ENCODE peak calls at places on chromosomes 13 and 19, in six cellular contexts. K, Q, D, G, X and Z are unnamed samples.

GRCh38 chr13:93397619-93398018 is 171.0 kb downstream of the GPC6 start:
- DNase-seq in G (no peak), D (no peak), X (no peak), K (no peak), Q (no peak), Z (no peak)

GRCh38 chr13:46106839-46107371 is 2.1 kb upstream of the CPB2 start:
- DNase-seq in G (no peak), K (peak; percentile 7), X (no peak), D (no peak), Q (no peak), Z (no peak)

GRCh38 chr19:29375429-29376093 is 150.2 kb upstream of the VSTM2B start:
- DNase-seq in X (peak; percentile 3), Q (peak; percentile 13), G (no peak), K (no peak), D (no peak), Z (no peak)

GRCh38 chr13:48644141-48644540 is 9.6 kb upstream of the CYSLTR2 start:
- DNase-seq in K (no peak), X (no peak), G (no peak), D (no peak), Q (no peak), Z (no peak)

GRCh38 chr13:76754414-76754813 is 131.8 kb downstream of the KCTD12 start:
- DNase-seq in Q (peak; percentile 40), X (no peak), K (peak; percentile 90), G (no peak), D (no peak), Z (no peak)

GRCh38 chr13:73984949-73985691 is 149.1 kb downstream of the KLF12 start:
- DNase-seq in X (no peak), K (no peak), Q (peak; percentile 69), G (peak; percentile 37), D (no peak), Z (no peak)

GRCh38 chr13:102400619-102401125 is 1.2 kb downstream of the FGF14 start:
- DNase-seq in Q (no peak), X (no peak), K (no peak), G (peak; percentile 45), D (no peak), Z (peak; percentile 9)

GRCh38 chr13:93193682-93194081 is 32.9 kb upstream of the GPC6 start:
- DNase-seq in D (no peak), X (no peak), G (no peak), K (no peak), Q (no peak), Z (no peak)

GRCh38 chr19:741506-742131 is 9.3 kb upstream of the MISP start:
- DNase-seq in X (no peak), G (peak; percentile 90), K (no peak), Q (no peak), D (no peak), Z (no peak)

GRCh38 chr19:18294467-18294864 is 13.0 kb upstream of the JUND start:
- DNase-seq in K (no peak), Q (peak; percentile 73), X (no peak), D (peak; percentile 45), G (peak; percentile 59), Z (peak; percentile 62)

GRCh38 chr13:50589651-50590054 is 253.8 kb downstream of the DLEU7 start:
- DNase-seq in Q (no peak), X (no peak), K (no peak), G (no peak), D (no peak), Z (no peak)

GRCh38 chr19:4174212-4174894 is 8.0 kb downstream of the SIRT6 start:
- DNase-seq in X (peak; percentile 70), D (no peak), K (no peak), G (no peak), Q (no peak), Z (no peak)

GRCh38 chr19:35715981-35716734 is 1.6 kb upstream of the KMT2B start:
- DNase-seq in X (peak; percentile 73), K (no peak), D (peak; percentile 60), Q (peak; percentile 63), G (peak; percentile 41), Z (no peak)

GRCh38 chr13:80037505-80037888 is 303.4 kb downstream of the SPRY2 start:
- DNase-seq in D (no peak), Q (no peak), G (no peak), K (peak; percentile 77), X (no peak), Z (no peak)

GRCh38 chr13:43911283-43911682 is 31.6 kb downstream of the LACC1 start:
- DNase-seq in K (no peak), X (no peak), Q (no peak), G (no peak), D (no peak), Z (no peak)

GRCh38 chr19:41367848-41368301 is 3.9 kb upstream of the B9D2 start:
- DNase-seq in D (no peak), Q (no peak), G (no peak), X (no peak), K (peak; percentile 82), Z (no peak)

GRCh38 chr19:19488875-19489690 is 26.3 kb downstream of the TSSK6 start:
- DNase-seq in D (peak; percentile 82), Q (peak; percentile 78), X (peak; percentile 92), K (peak; percentile 86), G (peak; percentile 99), Z (peak; percentile 75)

GRCh38 chr19:400976-401835 is 7.7 kb downstream of the C2CD4C start:
- DNase-seq in Q (peak; percentile 15), G (no peak), X (no peak), K (no peak), D (no peak), Z (no peak)

GRCh38 chr19:6044056-6044805 is 66.1 kb downstream of the RFX2 start:
- DNase-seq in D (no peak), G (no peak), X (no peak), K (no peak), Q (no peak), Z (no peak)

DNA sequence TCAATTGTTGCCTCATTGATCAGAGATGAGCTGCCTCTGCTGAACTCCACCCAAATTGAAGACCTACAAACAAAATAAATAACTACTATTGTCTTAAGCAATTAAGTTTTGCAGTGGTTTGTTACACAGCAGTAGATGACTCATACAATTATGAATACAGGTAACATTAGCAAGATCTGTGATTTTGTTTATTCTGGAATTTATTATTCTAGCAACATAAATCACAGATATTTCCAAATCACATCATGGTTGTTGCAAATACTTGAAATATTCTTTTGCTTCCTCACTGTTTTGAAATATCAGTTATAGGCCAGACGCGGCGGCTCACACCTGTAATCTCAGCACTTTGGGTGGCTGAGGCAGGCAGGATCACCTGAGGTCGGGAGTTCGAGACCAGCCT is 13.1 kb upstream of the LMTK3 start:
- DNase-seq in D (no peak), G (no peak), X (no peak), K (no peak), Q (no peak), Z (no peak)
- TF ChIP-seq CTCF in D (no peak), G (no peak), X (no peak), K (no peak), Q (no peak), Z (no peak)

DNA sequence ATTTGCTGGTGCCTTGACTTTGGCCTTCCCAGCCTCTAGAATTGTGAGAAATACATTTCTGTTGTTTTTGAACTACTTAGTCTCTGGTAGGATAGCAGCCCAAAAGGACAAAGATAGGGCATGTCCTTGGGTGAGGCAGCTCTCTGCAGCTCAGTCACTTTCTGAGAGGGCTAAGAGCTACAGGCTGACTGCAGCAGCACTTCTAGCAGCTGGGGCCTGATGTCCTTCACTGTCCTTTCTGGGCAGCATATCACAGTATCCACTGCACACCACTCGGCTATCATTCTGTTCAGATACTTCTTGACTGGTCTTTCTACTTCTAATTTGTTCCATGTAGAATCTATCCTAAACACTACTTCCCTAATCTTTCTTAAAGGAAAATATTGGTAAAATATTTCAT is 68.5 kb upstream of the CLDN10 start:
- DNase-seq in Q (no peak), D (no peak), K (no peak), X (no peak), G (no peak), Z (no peak)
- H3K4me3 ChIP-seq in Q (no peak overlapping the region), D (no peak overlapping the region), K (no peak overlapping the region), X (no peak overlapping the region), G (no peak overlapping the region), Z (no peak overlapping the region)

GRCh38 chr13:24199016-24199415 is 38.5 kb downstream of the SPATA13 start:
- DNase-seq in D (no peak), X (no peak), K (no peak), G (no peak), Q (no peak), Z (no peak)
- TF ChIP-seq CTCF in D (no peak), X (no peak), K (no peak), G (no peak), Q (no peak), Z (no peak)

DNA sequence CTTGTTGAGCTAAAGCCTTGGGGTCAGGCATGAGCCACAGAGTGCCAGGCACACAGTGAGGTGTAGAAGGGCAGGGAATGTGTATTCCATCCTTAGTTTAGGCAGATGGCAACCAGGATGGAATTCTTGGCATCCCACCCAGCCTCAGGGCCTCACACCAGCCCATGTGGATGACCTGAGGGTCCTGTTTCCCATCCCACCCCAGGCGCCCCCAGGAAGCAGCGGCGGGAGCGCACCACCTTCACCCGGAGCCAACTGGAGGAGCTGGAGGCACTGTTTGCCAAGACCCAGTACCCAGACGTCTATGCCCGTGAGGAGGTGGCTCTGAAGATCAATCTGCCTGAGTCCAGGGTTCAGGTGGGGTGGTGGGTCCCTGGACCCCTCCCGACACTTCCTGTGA is 14.3 kb downstream of the CRX start:
- DNase-seq in G (no peak), K (no peak), D (no peak), X (no peak), Q (no peak), Z (no peak)
- H3K4me3 ChIP-seq in G (no peak overlapping the region), K (no peak overlapping the region), D (no peak overlapping the region), X (no peak overlapping the region), Q (no peak overlapping the region), Z (no peak overlapping the region)

DNA sequence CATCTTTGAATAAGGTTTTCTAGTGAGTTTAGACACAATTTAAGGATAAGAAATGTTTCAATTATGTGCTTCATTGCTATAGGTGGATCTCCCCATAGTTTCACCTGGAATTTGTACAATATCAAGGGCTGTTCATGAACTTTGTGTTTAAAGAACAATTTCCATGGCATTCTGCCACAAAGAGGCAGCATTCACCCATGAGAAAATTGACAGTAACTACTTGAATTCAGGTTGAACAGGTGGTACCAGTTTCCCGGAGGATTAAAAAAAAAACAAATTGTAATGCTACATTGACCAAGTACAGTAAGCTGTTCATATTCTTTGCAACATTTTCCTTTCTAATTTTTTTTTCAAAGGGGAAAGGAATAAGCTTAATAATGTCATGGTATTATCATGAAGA is 9.1 kb downstream of the SLITRK5 start:
- DNase-seq in Q (no peak), X (no peak), K (no peak), D (peak; percentile 43), G (no peak), Z (no peak)
- TF ChIP-seq CTCF in Q (no peak), X (no peak), K (no peak), D (no peak), G (peak; percentile 50), Z (no peak)

GRCh38 chr13:27920677-27921420 is 1.0 kb downstream of the PDX1 start:
- DNase-seq in X (no peak), K (no peak), Q (no peak), D (no peak), G (peak; percentile 52), Z (no peak)
- H3K4me3 ChIP-seq in X (peak overlapping the region; percentile 49), K (no peak overlapping the region), Q (peak overlapping the region; percentile 9), D (no peak overlapping the region), G (peak overlapping the region; percentile 50), Z (peak overlapping the region; percentile 38)

GRCh38 chr13:52455677-52456041 is 381 bp downstream of the CKAP2 start:
- DNase-seq in K (peak; percentile 83), G (peak; percentile 94), X (peak; percentile 77), D (peak; percentile 71), Q (peak; percentile 77), Z (peak; percentile 82)
- TF ChIP-seq CTCF in K (no peak), G (no peak), X (no peak), D (no peak), Q (no peak), Z (no peak)